ENCODE peak calls at places on chromosome 1, in nine cellular contexts. L is RCC 7860; R is C1 segment of cervical spinal cord; N is HCT116; S is NCI-H2227 treated with DMSO at 0.1 percent for 48 hours; M is iPS-NIHi11; B is osteocyte; O is stimulated activated CD8-positive, alpha-beta memory T cell treated with anti-CD3 and anti-CD28 coated beads, Interleukin-4, amount 100 ng/mL, for 4 hours; H is CD4-positive, alpha-beta T cell. X is an unnamed sample.

GRCh38 chr1:119595606-119596005 is 52.5 kb downstream of the ZNF697 start:
- DNase-seq in N (no peak), S (no peak), H (no peak), L (no peak), M (no peak), R (no peak), B (no peak), O (no peak), X (no peak)

GRCh38 chr1:231603598-231604275 is 22.9 kb upstream of the DISC1 start:
- DNase-seq in R (no peak), N (peak), B (no peak), M (peak), S (peak), H (peak), O (no peak), L (peak), X (peak)

GRCh38 chr1:227734858-227735780 is at the start of the genes JMJD4 and SNAP47:
- DNase-seq in M (peak), S (peak), O (peak), R (peak), B (peak), H (peak), L (peak), N (peak), X (peak)

GRCh38 chr1:152110860-152111514 is 4.3 kb downstream of the TCHH start:
- DNase-seq in S (no peak), B (peak), R (no peak), M (peak), L (peak), O (no peak), H (no peak), N (no peak), X (peak)

GRCh38 chr1:41773144-41773571 is 145.6 kb downstream of the HIVEP3 start:
- DNase-seq in O (no peak), L (no peak), M (no peak), N (no peak), S (no peak), H (no peak), R (no peak), B (no peak), X (no peak)

GRCh38 chr1:200290010-200290685 is 119.7 kb downstream of the ZNF281 start:
- DNase-seq in B (no peak), N (peak), M (peak), O (no peak), R (no peak), L (no peak), H (no peak), S (no peak), X (peak)

GRCh38 chr1:213982814-213983588 is 4.8 kb upstream of the PROX1 start:
- DNase-seq in S (no peak), L (no peak), M (peak), N (no peak), R (no peak), B (no peak), H (no peak), O (no peak), X (peak)

GRCh38 chr1:150176593-150176992 is 26.9 kb downstream of the PLEKHO1 start:
- DNase-seq in B (no peak), M (no peak), L (no peak), O (no peak), S (no peak), H (no peak), N (no peak), R (no peak), X (no peak)

GRCh38 chr1:185338719-185339622 is 21.9 kb upstream of the IVNS1ABP start:
- DNase-seq in L (no peak), O (peak), B (no peak), M (no peak), S (no peak), H (peak), R (no peak), N (no peak), X (no peak)

GRCh38 chr1:181778630-181779285 is 282.8 kb downstream of the ZNF648 start:
- DNase-seq in H (no peak), O (no peak), S (peak), N (no peak), M (peak), L (peak), R (no peak), B (no peak), X (no peak)

GRCh38 chr1:112937070-112937469 is 18.9 kb downstream of the SLC16A1 start:
- DNase-seq in B (no peak), O (no peak), L (no peak), S (no peak), M (no peak), N (no peak), R (no peak), H (no peak), X (no peak)

GRCh38 chr1:203512830-203513578 is 19.1 kb downstream of the OPTC start:
- DNase-seq in O (no peak), H (peak), N (peak), R (no peak), B (no peak), M (peak), S (no peak), L (peak), X (no peak)

GRCh38 chr1:212557739-212558664 is 50.6 kb upstream of the ATF3 start:
- DNase-seq in R (no peak), N (no peak), O (no peak), S (peak), L (no peak), B (no peak), H (no peak), M (peak), X (peak)

X was measured in HEK293T.